ENCODE peak calls at places on chromosomes 5 and 9, in five cellular contexts. P, J, E, Q and B are unnamed samples.

GRCh38 chr9:91117959-91118651 is 243.6 kb downstream of the AUH start:
- DNase-seq in P (peak; percentile 71), Q (peak; percentile 84), E (peak; percentile 75), J (no peak), B (no peak)

GRCh38 chr9:97794666-97795065 is 58.4 kb upstream of the FOXE1 start:
- DNase-seq in E (peak; percentile 15), P (no peak), J (no peak), Q (no peak), B (no peak)

GRCh38 chr5:132055808-132056609 is 4.4 kb upstream of the IL3 start:
- DNase-seq in P (no peak), E (no peak), Q (no peak), J (no peak), B (no peak)

GRCh38 chr9:70924905-70925547 is 196.4 kb downstream of the TRPM3 start:
- DNase-seq in J (peak; percentile 75), Q (peak; percentile 83), P (peak; percentile 76), E (peak; percentile 24), B (peak; percentile 47)

GRCh38 chr5:14781106-14781505 is 90.5 kb downstream of the ANKH start:
- DNase-seq in J (no peak), Q (no peak), E (no peak), P (no peak), B (no peak)

GRCh38 chr9:133728856-133729645 is 9.1 kb downstream of the SARDH start:
- DNase-seq in J (no peak), P (no peak), Q (no peak), E (no peak), B (no peak)

GRCh38 chr9:81535542-81536241 is 153.7 kb downstream of the TLE1 start:
- DNase-seq in Q (no peak), E (no peak), J (no peak), P (peak; percentile 53), B (no peak)

GRCh38 chr5:113293068-113293571 is 141.7 kb downstream of the TSSK1B start:
- DNase-seq in P (no peak), E (no peak), J (no peak), Q (peak; percentile 78), B (no peak)

GRCh38 chr5:142293486-142293885 is 31.3 kb downstream of the SPRY4 start:
- DNase-seq in Q (no peak), E (no peak), J (peak; percentile 11), P (no peak), B (no peak)

GRCh38 chr9:91197232-91198181 is 164.2 kb downstream of the AUH start:
- DNase-seq in Q (peak; percentile 19), P (peak; percentile 90), J (peak; percentile 96), E (peak; percentile 43), B (no peak)

GRCh38 chr9:136798708-136799078 is 2.6 kb downstream of the CCDC183 start:
- DNase-seq in J (no peak), Q (no peak), P (no peak), E (no peak), B (no peak)

GRCh38 chr9:131398204-131398603 is 4.3 kb downstream of the PRRC2B start:
- DNase-seq in E (no peak), Q (no peak), J (peak; percentile 68), P (no peak), B (peak; percentile 75)

GRCh38 chr5:159189310-159189709 is 20.0 kb downstream of the RNF145 start:
- DNase-seq in E (no peak), J (no peak), Q (no peak), P (no peak), B (no peak)

GRCh38 chr9:5838884-5839571 is 6.1 kb upstream of the ERMP1 start:
- DNase-seq in P (peak; percentile 84), J (peak; percentile 87), Q (peak; percentile 58), E (peak; percentile 68), B (peak; percentile 11)

GRCh38 chr5:87185838-87186237 is 81.8 kb upstream of the RASA1 start:
- DNase-seq in Q (no peak), E (no peak), P (no peak), J (peak; percentile 21), B (no peak)

GRCh38 chr5:83760579-83760978 is 39.9 kb upstream of the HAPLN1 start:
- DNase-seq in Q (no peak), J (no peak), E (no peak), P (no peak), B (no peak)

GRCh38 chr9:135476981-135477380 is 2.6 kb upstream of the PPP1R26 start:
- DNase-seq in J (peak; percentile 60), Q (no peak), E (no peak), P (no peak), B (no peak)

GRCh38 chr9:129836342-129837007 is 1.2 kb downstream of the USP20 start:
- DNase-seq in E (no peak), P (no peak), J (no peak), Q (peak; percentile 38), B (peak; percentile 75)

GRCh38 chr9:134800791-134801339 is 79.7 kb upstream of the FCN2 start:
- DNase-seq in P (no peak), Q (no peak), J (no peak), E (no peak), B (no peak)

GRCh38 chr5:76718381-76718832 is 2.5 kb downstream of the F2R start:
- DNase-seq in E (no peak), P (no peak), Q (no peak), J (no peak), B (no peak)

GRCh38 chr5:160438316-160439204 is 16.9 kb downstream of the PTTG1 start:
- DNase-seq in Q (peak; percentile 88), P (peak; percentile 75), E (peak; percentile 34), J (peak; percentile 54), B (peak; percentile 79)

GRCh38 chr5:110063640-110064592 is 374.2 kb downstream of the MAN2A1 start:
- DNase-seq in P (peak; percentile 14), Q (no peak), J (peak; percentile 23), E (no peak), B (no peak)

GRCh38 chr9:101130089-101130488 is 101.6 kb downstream of the PLPPR1 start:
- DNase-seq in J (no peak), Q (no peak), P (no peak), E (no peak), B (no peak)

GRCh38 chr5:172509405-172509781 is 55.1 kb upstream of the SH3PXD2B start:
- DNase-seq in P (no peak), Q (peak; percentile 15), J (no peak), E (no peak), B (no peak)

GRCh38 chr5:138330813-138331448 is 673 bp downstream of the CDC25C start:
- DNase-seq in P (no peak), Q (peak; percentile 45), J (peak; percentile 40), E (peak; percentile 20), B (no peak)

GRCh38 chr9:72041775-72042194 is 18.6 kb downstream of the C9orf57 start:
- DNase-seq in J (peak; percentile 73), P (peak; percentile 83), Q (no peak), E (peak; percentile 76), B (no peak)

GRCh38 chr5:135310328-135310989 is 88.6 kb downstream of the MACROH2A1 start:
- DNase-seq in P (peak; percentile 2), Q (no peak), J (peak; percentile 30), E (no peak), B (no peak)

GRCh38 chr5:126801174-126801991 is 24.4 kb downstream of the LMNB1 start:
- DNase-seq in P (no peak), E (no peak), J (no peak), Q (no peak), B (no peak)

GRCh38 chr5:142017832-142018427 is 5.1 kb upstream of the GNPDA1 start:
- DNase-seq in E (no peak), P (no peak), Q (no peak), J (no peak), B (peak; percentile 33)

GRCh38 chr9:126107736-126108135 is 218.9 kb upstream of the MVB12B start:
- DNase-seq in J (no peak), P (no peak), Q (no peak), E (no peak), B (no peak)

GRCh38 chr9:95025213-95026170 is 292.0 kb downstream of the FANCC start:
- DNase-seq in P (peak; percentile 87), J (peak; percentile 37), Q (no peak), E (peak; percentile 37), B (no peak)
- TF ChIP-seq CTCF in P (peak; percentile 22), J (no peak), Q (no peak), E (no peak), B (no peak)

GRCh38 chr5:175656966-175657365 is 905 bp upstream of the HRH2 start:
- DNase-seq in E (no peak), J (no peak), Q (no peak), P (no peak), B (no peak)
- H3K4me2 ChIP-seq in E (no peak overlapping the region), J (no peak overlapping the region), Q (peak overlapping the region; percentile 78), P (peak overlapping the region; percentile 98), B (no peak overlapping the region)

GRCh38 chr5:61303348-61303747 is 28.7 kb upstream of the ZSWIM6 start:
- DNase-seq in E (no peak), P (no peak), J (no peak), Q (no peak), B (no peak)

GRCh38 chr5:61301820-61302563 is 30.1 kb upstream of the ZSWIM6 start:
- DNase-seq in E (peak; percentile 86), J (peak; percentile 97), Q (no peak), P (peak; percentile 91), B (no peak)

GRCh38 chr5:61298580-61298979 is 33.5 kb upstream of the ZSWIM6 start:
- DNase-seq in Q (no peak), E (no peak), J (peak; percentile 66), P (peak; percentile 35), B (no peak)

GRCh38 chr5:61299254-61299653 is 32.8 kb upstream of the ZSWIM6 start:
- DNase-seq in Q (no peak), P (no peak), E (no peak), J (peak; percentile 93), B (no peak)

DNA sequence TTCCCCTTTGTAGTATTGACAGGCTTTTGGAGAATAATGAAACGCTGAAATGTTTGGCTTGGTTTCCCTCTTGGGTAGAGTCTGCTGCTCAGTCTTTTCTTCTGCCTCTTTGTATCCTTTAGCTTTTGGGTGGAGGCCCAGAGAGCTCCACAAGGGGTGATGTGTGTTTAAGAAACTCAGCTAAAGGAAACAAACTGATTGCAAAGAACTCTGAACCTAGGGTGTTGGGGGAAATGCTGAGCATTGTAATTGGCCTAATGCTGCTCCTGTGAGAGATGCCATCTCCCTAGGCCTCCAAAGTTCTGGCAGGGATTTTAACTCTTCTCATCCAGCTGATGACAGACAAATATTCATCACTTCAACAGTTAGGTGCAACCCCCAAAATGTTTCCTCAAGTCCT is 30.7 kb upstream of the ZSWIM6 start:
- DNase-seq in Q (no peak), E (no peak), P (no peak), J (no peak), B (no peak)
- H2AFZ ChIP-seq in Q (peak overlapping the region; percentile 92), E (no peak overlapping the region), P (no peak overlapping the region), J (no peak overlapping the region), B (no peak overlapping the region)

GRCh38 chr9:89730715-89731114 is 125.9 kb downstream of the GADD45G start:
- DNase-seq in J (no peak), P (peak; percentile 80), Q (peak; percentile 20), E (no peak), B (no peak)
- TF ChIP-seq CTCF in J (no peak), P (peak; percentile 34), Q (peak; percentile 10), E (no peak), B (peak; percentile 25)